ENCODE peak calls at places on chromosome 3, in four cellular contexts. F is HepG2, W is K562, B is GM12878. X is an unnamed sample.

GRCh38 chr3:142134799-142135325 is 14.5 kb downstream of the TFDP2 start:
- DNase-seq in B (no peak), F (no peak), W (no peak), X (no peak)

GRCh38 chr3:17140670-17141505 is 256.1 kb downstream of the PLCL2 start:
- DNase-seq in W (no peak), F (no peak), B (no peak), X (no peak)

GRCh38 chr3:75042941-75043340 is 428.5 kb upstream of the CNTN3 start:
- DNase-seq in F (no peak), W (no peak), B (no peak), X (no peak)

GRCh38 chr3:129238945-129239705 is 10.3 kb upstream of the COPG1 start:
- DNase-seq in F (no peak), B (no peak), W (peak; percentile 75), X (no peak)

GRCh38 chr3:45549961-45550360 is 44.6 kb upstream of the LIMD1 start:
- DNase-seq in F (no peak), B (no peak), W (no peak), X (no peak)

GRCh38 chr3:55885721-55886120 is 398.6 kb upstream of the WNT5A start:
- DNase-seq in B (no peak), F (no peak), W (no peak), X (peak; percentile 84)

GRCh38 chr3:134965849-134966248 is 170.8 kb downstream of the EPHB1 start:
- DNase-seq in F (no peak), W (no peak), B (no peak), X (no peak)

GRCh38 chr3:49759226-49759625 is 27.1 kb downstream of the IP6K1 start:
- DNase-seq in B (no peak), F (no peak), W (no peak), X (no peak)

GRCh38 chr3:192064959-192065358 is 604.0 kb downstream of the PYDC2 start:
- DNase-seq in B (no peak), W (no peak), F (no peak), X (no peak)

GRCh38 chr3:19688767-19689166 is 245.2 kb downstream of the EFHB start:
- DNase-seq in F (no peak), B (no peak), W (no peak), X (no peak)

GRCh38 chr3:150073513-150073912 is 102.8 kb upstream of the PFN2 start:
- DNase-seq in W (no peak), F (no peak), B (no peak), X (no peak)

GRCh38 chr3:129703913-129704312 is 97.4 kb upstream of the PLXND1 start:
- DNase-seq in B (no peak), W (no peak), F (no peak), X (no peak)

GRCh38 chr3:137765310-137766033 is 1.4 kb downstream of the SOX14 start:
- DNase-seq in F (no peak), W (no peak), B (no peak), X (no peak)

DNA sequence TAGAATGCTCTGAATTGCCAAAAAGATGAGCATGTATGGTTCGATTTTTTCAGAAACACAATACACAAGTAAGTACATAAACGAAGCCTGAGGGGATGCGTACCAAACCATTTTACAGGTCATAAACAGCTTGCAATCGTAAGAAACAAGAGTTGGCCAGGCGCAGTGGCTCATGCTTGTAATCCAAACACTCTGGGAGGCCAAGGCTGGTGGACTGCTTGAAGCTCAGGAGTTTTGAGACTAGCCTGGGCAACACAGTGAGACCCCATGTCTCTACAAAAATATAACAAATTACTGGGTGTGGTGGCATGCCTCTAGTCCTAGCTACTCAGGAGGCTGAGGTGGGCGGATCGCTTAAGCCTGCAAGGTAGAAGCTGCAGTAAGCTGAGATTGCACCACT is 13.4 kb downstream of the TRA2B start:
- DNase-seq in W (no peak), B (no peak), F (no peak), X (no peak)
- TF ChIP-seq MYC in W (no peak), B (no peak), F (no peak), X (no peak)

GRCh38 chr3:11759996-11760395 is 86.7 kb downstream of the TAMM41 start:
- DNase-seq in F (no peak), B (no peak), W (no peak), X (no peak)

GRCh38 chr3:11757929-11758328 is 88.8 kb downstream of the TAMM41 start:
- DNase-seq in B (no peak), W (no peak), F (no peak), X (no peak)

GRCh38 chr3:11749486-11749885 is 97.2 kb downstream of the TAMM41 start:
- DNase-seq in F (no peak), W (no peak), B (no peak), X (no peak)

GRCh38 chr3:11757441-11757875 is 89.2 kb downstream of the TAMM41 start:
- DNase-seq in W (peak; percentile 15), F (no peak), B (no peak), X (no peak)

DNA sequence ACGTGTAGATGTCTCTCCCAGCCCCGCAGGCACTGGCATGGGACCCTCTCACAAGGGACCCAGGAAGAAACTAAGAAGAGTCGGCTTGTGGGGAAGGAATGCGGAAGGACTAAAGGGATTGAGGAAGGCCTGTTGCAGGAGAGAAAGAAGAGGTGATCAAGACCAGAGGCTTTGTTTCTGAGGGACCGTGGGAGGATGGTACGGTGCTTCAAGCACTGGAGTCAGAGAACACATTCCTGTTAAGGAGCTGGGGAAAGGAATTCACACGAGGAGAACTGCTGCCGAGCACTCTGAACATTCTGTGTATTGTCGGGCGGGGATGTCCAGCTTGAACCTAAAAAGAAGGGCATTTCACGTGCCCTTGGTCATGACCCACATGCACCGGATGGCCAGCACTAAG is 91.4 kb downstream of the TAMM41 start:
- DNase-seq in B (no peak), F (no peak), W (no peak), X (no peak)
- H2AFZ ChIP-seq in B (no peak overlapping the region), F (no peak overlapping the region), W (no peak overlapping the region), X (no peak overlapping the region)

GRCh38 chr3:15983693-15984092 is 185.9 kb upstream of the ANKRD28 start:
- DNase-seq in B (no peak), F (no peak), W (no peak), X (no peak)
- TF ChIP-seq MYC in B (no peak), F (no peak), W (no peak), X (no peak)

GRCh38 chr3:31668258-31668657 is 135.5 kb downstream of the STT3B start:
- DNase-seq in F (no peak), W (no peak), B (no peak), X (no peak)
- H2AFZ ChIP-seq in F (no peak overlapping the region), W (no peak overlapping the region), B (no peak overlapping the region), X (no peak overlapping the region)

GRCh38 chr3:144866504-144866903 is 894.9 kb downstream of the DIPK2A start:
- DNase-seq in W (no peak), B (no peak), F (no peak), X (peak; percentile 41)
- TF ChIP-seq MYC in W (no peak), B (no peak), F (no peak), X (no peak)

GRCh38 chr3:107416886-107417285 is 39.6 kb downstream of the CCDC54 start:
- DNase-seq in W (no peak), B (no peak), F (no peak), X (no peak)
- H2AFZ ChIP-seq in W (no peak overlapping the region), B (no peak overlapping the region), F (no peak overlapping the region), X (no peak overlapping the region)

GRCh38 chr3:27532931-27533607 is 48.9 kb upstream of the SLC4A7 start:
- DNase-seq in W (no peak), F (no peak), B (no peak), X (peak; percentile 29)
- TF ChIP-seq MYC in W (no peak), F (no peak), B (no peak), X (no peak)

GRCh38 chr3:33132019-33132360 is 18.2 kb downstream of the CRTAP start:
- DNase-seq in B (no peak), W (no peak), F (no peak), X (no peak)

GRCh38 chr3:33134026-33134625 is 20.3 kb downstream of the CRTAP start:
- DNase-seq in B (no peak), W (no peak), F (no peak), X (peak; percentile 69)

GRCh38 chr3:33130144-33130543 is 16.3 kb downstream of the CRTAP start:
- DNase-seq in F (no peak), B (no peak), W (no peak), X (peak; percentile 14)

GRCh38 chr3:33128706-33129105 is 14.9 kb downstream of the CRTAP start:
- DNase-seq in W (no peak), F (no peak), B (no peak), X (no peak)

DNA sequence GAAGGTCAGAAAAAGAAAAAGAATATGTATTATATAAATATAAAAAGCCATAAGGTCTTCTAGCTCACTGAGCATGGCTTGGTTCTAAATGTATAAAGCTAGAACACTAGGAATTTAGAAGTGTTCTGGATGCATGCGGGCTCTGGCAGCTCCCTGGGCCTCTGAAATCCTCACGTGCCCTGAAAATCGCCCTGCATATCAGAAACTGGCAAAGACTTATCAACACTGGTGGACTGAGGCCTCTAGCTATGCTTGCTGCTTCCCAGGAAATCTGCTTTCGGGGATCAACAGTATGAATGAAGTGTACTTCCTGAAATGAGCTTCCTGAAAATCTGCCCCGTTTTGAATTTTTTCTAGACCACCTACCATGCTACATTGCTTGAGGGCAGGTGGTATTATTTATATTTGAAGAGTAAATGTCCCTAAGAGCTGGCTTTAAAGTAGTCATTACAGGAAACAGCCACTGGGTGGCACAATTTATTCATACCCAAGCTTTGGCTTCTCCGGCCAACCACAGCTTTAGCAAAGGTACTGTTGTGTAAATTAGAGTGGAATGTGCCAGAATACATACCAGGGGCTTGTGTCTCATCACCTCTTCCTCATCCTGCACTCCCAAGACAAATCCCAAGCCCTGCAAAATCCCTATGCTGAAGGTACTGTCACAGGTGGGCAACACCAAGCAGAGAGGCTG is 17.7 kb downstream of the CRTAP start:
- DNase-seq in B (no peak), W (peak; percentile 78), F (peak; percentile 66), X (peak; percentile 76)
- H2AFZ ChIP-seq in B (no peak overlapping the region), W (no peak overlapping the region), F (no peak overlapping the region), X (no peak overlapping the region)

GRCh38 chr3:167184511-167184910 is 195.6 kb downstream of the ZBBX start:
- DNase-seq in F (peak; percentile 1), W (no peak), B (no peak), X (no peak)
- TF ChIP-seq MYC in F (no peak), W (no peak), B (no peak), X (no peak)

GRCh38 chr3:15217011-15217671 is 11.1 kb downstream of the CAPN7 start:
- DNase-seq in F (no peak), W (no peak), B (no peak), X (no peak)
- H2AFZ ChIP-seq in F (no peak overlapping the region), W (no peak overlapping the region), B (no peak overlapping the region), X (no peak overlapping the region)

X was measured in endothelial cell of umbilical vein.